ENCODE peak calls at places on chromosomes 11 and 22, in nine cellular contexts. V is transverse colon, I is right lobe of liver, H is psoas muscle, K is WERI-Rb-1, S is right atrium auricular region, Q is HepG2, O is H9, T is fibroblast of lung. D is an unnamed sample. For H3K9me3, the result is how much of the 10 kb centered on the place peaks cover.

GRCh38 chr22:37525073-37525745 is 6.0 kb upstream of the CARD10 start:
- DNase-seq in V (no peak), I (no peak), H (no peak), K (no peak), S (no peak), Q (no peak), O (no peak), T (peak), D (no peak)

GRCh38 chr11:94449437-94449836 is 44.2 kb downstream of the MRE11 start:
- DNase-seq in V (no peak), I (no peak), H (no peak), K (no peak), S (no peak), Q (peak), O (no peak), T (peak), D (no peak)

GRCh38 chr11:31764766-31765165 is 46.4 kb downstream of the PAX6 start:
- DNase-seq in V (no peak), I (no peak), H (no peak), K (no peak), S (no peak), Q (no peak), O (no peak), T (no peak), D (no peak)

GRCh38 chr22:47352920-47353700 is 590.7 kb downstream of the TBC1D22A start:
- DNase-seq in V (no peak), I (peak), H (no peak), K (peak), S (peak), Q (no peak), O (no peak), T (no peak), D (no peak)

GRCh38 chr11:62242021-62242420 is at the start of gene SCGB1D2:
- DNase-seq in V (no peak), I (no peak), H (peak), K (no peak), S (no peak), Q (peak), O (peak), T (no peak), D (no peak)

GRCh38 chr22:46011627-46012181 is 34.7 kb upstream of the WNT7B start:
- DNase-seq in V (no peak), I (peak), H (peak), K (no peak), S (no peak), Q (no peak), O (no peak), T (no peak), D (no peak)

GRCh38 chr11:63564785-63565350 is 1.7 kb upstream of the PLAAT2 start:
- DNase-seq in V (peak), I (no peak), H (no peak), K (no peak), S (no peak), Q (no peak), O (no peak), T (no peak), D (no peak)

GRCh38 chr11:10322830-10323792 is 18.2 kb downstream of the ADM start:
- DNase-seq in V (peak), I (peak), H (peak), K (no peak), S (peak), Q (peak), O (no peak), T (peak), D (no peak)

GRCh38 chr22:35777335-35777975 is 59.8 kb downstream of the APOL5 start:
- DNase-seq in V (no peak), I (no peak), H (no peak), K (no peak), S (no peak), Q (no peak), O (no peak), T (peak), D (no peak)

GRCh38 chr11:13238879-13239514 is 38.6 kb upstream of the BMAL1 start:
- DNase-seq in V (peak), I (peak), H (no peak), K (peak), S (no peak), Q (peak), O (peak), T (peak), D (peak)

GRCh38 chr11:120714448-120714847 is 202.9 kb downstream of the GRIK4 start:
- DNase-seq in V (no peak), I (no peak), H (no peak), K (no peak), S (no peak), Q (no peak), O (no peak), T (peak), D (no peak)

GRCh38 chr11:17263803-17264202 is 12.7 kb upstream of the NUCB2 start:
- DNase-seq in V (no peak), I (no peak), H (no peak), K (no peak), S (no peak), Q (no peak), O (no peak), T (peak), D (no peak)

GRCh38 chr11:129249351-129249750 is 57.2 kb upstream of the ARHGAP32 start:
- DNase-seq in V (no peak), I (no peak), H (no peak), K (no peak), S (no peak), Q (no peak), O (no peak), T (peak), D (no peak)

GRCh38 chr11:65776196-65776595 is 4.6 kb downstream of the AP5B1 start:
- DNase-seq in V (no peak), I (peak), H (peak), K (no peak), S (peak), Q (peak), O (no peak), T (peak), D (no peak)

GRCh38 chr11:119228535-119229302 is 22.6 kb downstream of the CBL start:
- DNase-seq in V (no peak), I (no peak), H (no peak), K (no peak), S (peak), Q (no peak), O (no peak), T (no peak), D (no peak)

GRCh38 chr22:37316875-37317371 is 34.6 kb downstream of the CYTH4 start:
- DNase-seq in V (peak), I (peak), H (peak), K (peak), S (peak), Q (peak), O (peak), T (peak), D (peak)

GRCh38 chr11:18731949-18732821 is 6.2 kb upstream of the IGSF22 start:
- DNase-seq in V (peak), I (no peak), H (peak), K (peak), S (peak), Q (no peak), O (peak), T (peak), D (peak)

GRCh38 chr11:54558407-54558806 is 45.4 kb downstream of the OR4C46 start:
- DNase-seq in V (no peak), I (no peak), H (no peak), K (no peak), S (no peak), Q (no peak), O (no peak), T (peak), D (no peak)

GRCh38 chr11:34356918-34357645 is 728 bp downstream of the ABTB2 start:
- DNase-seq in V (peak), I (peak), H (peak), K (peak), S (peak), Q (no peak), O (peak), T (peak), D (peak)

GRCh38 chr22:42308887-42309468 is 38.5 kb upstream of the TCF20 start:
- DNase-seq in V (no peak), I (no peak), H (no peak), K (no peak), S (no peak), Q (peak), O (no peak), T (no peak), D (no peak)

GRCh38 chr11:65574963-65575567 is 788 bp upstream of the EHBP1L1 start:
- DNase-seq in V (peak), I (no peak), H (no peak), K (no peak), S (no peak), Q (no peak), O (no peak), T (peak), D (peak)

GRCh38 chr22:48838846-48839730 is 988.6 kb downstream of the BRD1 start:
- DNase-seq in V (no peak), I (no peak), H (no peak), K (no peak), S (no peak), Q (no peak), O (no peak), T (no peak), D (no peak)
- H3K9me3 ChIP-seq in V (under half), I (under half), H (under half), K (under half), S (under half), Q (under half), O (under half), T (under half), D (under half)

DNA sequence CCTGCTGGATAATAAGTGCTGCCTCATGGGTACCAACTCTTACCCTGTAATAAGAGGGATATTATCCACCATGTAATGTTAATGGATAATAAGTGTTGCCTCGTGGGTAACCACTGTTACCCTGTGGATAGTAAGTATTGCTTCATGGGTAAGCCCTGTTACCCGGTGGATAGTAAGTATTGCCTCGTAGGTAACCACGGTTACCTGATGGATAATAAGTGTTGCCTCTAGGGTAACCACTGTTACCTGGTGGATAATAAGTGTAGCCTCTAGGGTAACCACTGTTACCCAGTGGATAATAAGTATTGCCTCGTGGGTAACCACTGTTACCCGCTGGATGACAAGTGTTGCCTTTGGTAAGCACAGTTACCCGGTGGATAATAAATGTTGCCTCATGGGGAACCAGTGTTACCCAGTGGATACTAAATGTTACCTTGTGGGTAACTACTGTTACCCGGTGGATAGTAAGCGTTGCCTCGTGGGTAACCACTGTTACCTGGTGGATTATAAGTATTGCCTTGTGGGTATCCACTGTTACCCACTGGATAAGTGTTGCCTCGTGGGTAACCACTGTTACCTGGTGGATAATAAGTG is 18.6 kb upstream of the NXPE4 start:
- DNase-seq in V (no peak), I (no peak), H (no peak), K (no peak), S (no peak), Q (no peak), O (no peak), T (no peak), D (no peak)
- H3K9me3 ChIP-seq in V (under half), I (under half), H (under half), K (half or more), S (under half), Q (half or more), O (under half), T (under half), D (under half)

GRCh38 chr22:48523761-48524160 is 1303.9 kb downstream of the BRD1 start:
- DNase-seq in V (no peak), I (no peak), H (no peak), K (no peak), S (no peak), Q (no peak), O (no peak), T (no peak), D (no peak)

GRCh38 chr22:48522271-48522670 is 1305.4 kb downstream of the BRD1 start:
- DNase-seq in V (no peak), I (no peak), H (no peak), K (no peak), S (no peak), Q (no peak), O (no peak), T (no peak), D (no peak)

GRCh38 chr22:48523091-48523490 is 1304.6 kb downstream of the BRD1 start:
- DNase-seq in V (no peak), I (no peak), H (no peak), K (no peak), S (no peak), Q (no peak), O (no peak), T (no peak), D (no peak)

GRCh38 chr22:48520207-48520606 is 1307.5 kb downstream of the BRD1 start:
- DNase-seq in V (no peak), I (no peak), H (no peak), K (no peak), S (no peak), Q (no peak), O (no peak), T (no peak), D (no peak)

GRCh38 chr22:48520888-48521600 is 1306.6 kb downstream of the BRD1 start:
- DNase-seq in V (no peak), I (no peak), H (no peak), K (no peak), S (no peak), Q (no peak), O (no peak), T (no peak), D (no peak)
- H3K9me3 ChIP-seq in V (under half), I (under half), H (under half), K (under half), S (under half), Q (under half), O (under half), T (under half), D (under half)

GRCh38 chr22:49883294-49883640 is 29.6 kb downstream of the ZBED4 start:
- DNase-seq in V (no peak), I (no peak), H (no peak), K (no peak), S (no peak), Q (no peak), O (no peak), T (peak), D (no peak)

GRCh38 chr22:49882519-49883293 is 29.1 kb downstream of the ZBED4 start:
- DNase-seq in V (no peak), I (no peak), H (no peak), K (no peak), S (no peak), Q (no peak), O (no peak), T (no peak), D (no peak)

GRCh38 chr22:49880281-49880680 is 26.6 kb downstream of the ZBED4 start:
- DNase-seq in V (peak), I (no peak), H (no peak), K (no peak), S (no peak), Q (no peak), O (no peak), T (no peak), D (no peak)

GRCh38 chr22:49879871-49880270 is 26.2 kb downstream of the ZBED4 start:
- DNase-seq in V (no peak), I (no peak), H (no peak), K (no peak), S (no peak), Q (no peak), O (no peak), T (no peak), D (no peak)

DNA sequence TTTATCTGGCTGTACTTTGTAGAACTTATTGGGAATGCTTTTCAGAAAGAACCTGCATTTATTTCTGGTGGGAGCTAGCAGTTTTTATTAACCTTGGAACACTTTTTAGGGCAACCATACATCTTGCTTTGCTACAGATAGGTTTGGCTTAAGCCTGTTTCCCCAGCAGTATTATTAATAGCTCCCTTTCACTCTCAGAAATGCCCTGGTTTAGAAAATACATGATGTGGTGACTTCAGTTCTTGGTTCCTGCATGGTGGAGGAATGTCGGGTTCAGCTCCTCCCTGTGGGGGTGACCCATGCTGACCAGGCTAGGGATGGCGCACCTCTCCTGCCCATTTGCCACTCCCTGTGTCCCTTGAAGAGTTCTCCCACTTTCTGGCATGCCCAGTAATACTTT is 28.2 kb downstream of the ZBED4 start:
- DNase-seq in V (no peak), I (no peak), H (no peak), K (no peak), S (no peak), Q (no peak), O (no peak), T (no peak), D (no peak)
- H3K9me3 ChIP-seq in V (under half), I (under half), H (under half), K (under half), S (under half), Q (under half), O (under half), T (under half), D (under half)

DNA sequence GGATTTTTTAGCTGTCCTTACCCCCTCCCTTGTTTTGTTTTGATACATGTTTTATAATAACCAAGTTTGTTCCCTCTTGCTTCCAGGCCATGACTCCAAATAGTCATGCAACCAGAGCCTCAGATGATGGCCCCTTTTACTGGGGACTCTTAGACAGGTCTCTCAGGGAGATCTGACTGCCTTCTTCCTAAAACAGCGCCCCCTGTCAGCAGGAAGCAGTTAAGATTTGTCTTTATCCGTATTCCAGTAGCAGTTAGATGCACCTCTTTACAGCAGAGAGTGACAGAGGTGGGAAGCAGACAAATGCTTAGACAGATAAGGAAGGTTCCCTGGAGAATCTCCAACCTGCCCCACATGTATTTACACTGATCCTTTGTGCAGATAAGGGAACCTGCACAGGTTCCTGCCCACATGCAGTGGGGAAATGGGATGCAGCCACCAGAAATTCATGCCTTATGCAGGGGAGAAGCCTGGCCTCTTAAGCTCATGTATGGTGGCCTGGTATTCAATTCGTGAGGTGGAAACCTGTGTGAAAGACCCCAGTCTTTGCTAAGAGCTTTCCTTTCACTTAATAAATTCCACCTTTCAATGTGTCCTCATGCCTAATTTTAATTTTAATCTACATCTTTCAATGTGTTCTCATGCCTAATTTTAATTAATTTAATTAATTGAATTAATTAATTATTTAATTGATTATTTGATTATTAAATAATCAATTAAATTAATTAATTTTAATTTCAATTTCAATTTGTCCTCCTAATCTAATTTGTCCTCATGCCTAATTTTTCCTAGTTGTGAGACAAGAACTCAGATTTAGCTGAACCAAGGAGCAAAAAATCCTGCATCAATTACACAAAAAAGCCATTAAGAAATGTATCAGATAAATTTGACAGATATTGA is 11.5 kb upstream of the GLYAT start:
- DNase-seq in V (no peak), I (no peak), H (no peak), K (no peak), S (no peak), Q (no peak), O (no peak), T (no peak), D (no peak)
- H3K9me3 ChIP-seq in V (under half), I (under half), H (under half), K (under half), S (under half), Q (under half), O (half or more), T (under half), D (under half)

D was measured in T-helper 17 cell.